ENCODE peak calls at places on chromosomes 1 and 21, in five cellular contexts. P is tibial nerve, Z is colonic mucosa, H is transverse colon, F is MM.1S. A is an unnamed sample.

GRCh38 chr1:229209386-229209785 is 61.5 kb upstream of the RAB4A start:
- DNase-seq in P (no peak), Z (no peak), F (no peak), H (no peak), A (no peak)

GRCh38 chr1:200139661-200140250 is 112.2 kb downstream of the NR5A2 start:
- DNase-seq in Z (peak; percentile 25), F (peak; percentile 72), P (no peak), H (no peak), A (no peak)

GRCh38 chr1:207389728-207390464 is 64.2 kb upstream of the CR2 start:
- DNase-seq in H (no peak), Z (no peak), F (no peak), P (no peak), A (no peak)

GRCh38 chr1:226135059-226135651 is 51.4 kb downstream of the ACBD3 start:
- DNase-seq in P (no peak), Z (peak; percentile 82), F (no peak), H (peak; percentile 81), A (no peak)

GRCh38 chr1:103108525-103109150 is 316 bp upstream of the COL11A1 start:
- DNase-seq in P (no peak), H (no peak), Z (no peak), F (no peak), A (no peak)

GRCh38 chr1:185672719-185673360 is 61.4 kb upstream of the HMCN1 start:
- DNase-seq in H (no peak), F (no peak), Z (no peak), P (peak; percentile 31), A (no peak)

GRCh38 chr1:169892819-169893644 is 664 bp downstream of the SCYL3 start:
- DNase-seq in Z (peak; percentile 39), F (peak; percentile 38), H (peak; percentile 42), P (peak; percentile 27), A (no peak)

GRCh38 chr1:11920239-11920903 is 5.9 kb downstream of the KIAA2013 start:
- DNase-seq in P (no peak), F (no peak), H (no peak), Z (no peak), A (no peak)

GRCh38 chr21:43958364-43959158 is 53.5 kb upstream of the TRAPPC10 start:
- DNase-seq in P (no peak), H (no peak), Z (no peak), F (no peak), A (no peak)

GRCh38 chr21:33383056-33383888 is 19.9 kb upstream of the IFNGR2 start:
- DNase-seq in Z (peak; percentile 64), P (peak; percentile 51), F (peak; percentile 97), H (peak; percentile 81), A (peak; percentile 81)

GRCh38 chr1:51851882-51852396 is 26.6 kb downstream of the NRDC start:
- DNase-seq in H (no peak), F (no peak), Z (no peak), P (no peak), A (no peak)

GRCh38 chr1:101264699-101265098 is 27.9 kb downstream of the S1PR1 start:
- DNase-seq in P (peak; percentile 16), F (no peak), Z (peak; percentile 47), H (peak; percentile 16), A (no peak)
- H3K4me1 ChIP-seq in P (no peaks in the 10 kb centered on the region), F (no peaks in the 10 kb centered on the region), Z (peaks cover 4% of the 10 kb centered on the region), H (peaks cover 41% of the 10 kb centered on the region), A (peaks cover 12% of the 10 kb centered on the region)

GRCh38 chr1:37994886-37995566 is 5.2 kb upstream of the SF3A3 start:
- DNase-seq in P (no peak), Z (no peak), H (no peak), F (no peak), A (no peak)
- H3K4me3 ChIP-seq in P (no peak overlapping the region), Z (no peak overlapping the region), H (no peak overlapping the region), F (peak overlapping the region; percentile 53), A (peak overlapping the region; percentile 42)

DNA sequence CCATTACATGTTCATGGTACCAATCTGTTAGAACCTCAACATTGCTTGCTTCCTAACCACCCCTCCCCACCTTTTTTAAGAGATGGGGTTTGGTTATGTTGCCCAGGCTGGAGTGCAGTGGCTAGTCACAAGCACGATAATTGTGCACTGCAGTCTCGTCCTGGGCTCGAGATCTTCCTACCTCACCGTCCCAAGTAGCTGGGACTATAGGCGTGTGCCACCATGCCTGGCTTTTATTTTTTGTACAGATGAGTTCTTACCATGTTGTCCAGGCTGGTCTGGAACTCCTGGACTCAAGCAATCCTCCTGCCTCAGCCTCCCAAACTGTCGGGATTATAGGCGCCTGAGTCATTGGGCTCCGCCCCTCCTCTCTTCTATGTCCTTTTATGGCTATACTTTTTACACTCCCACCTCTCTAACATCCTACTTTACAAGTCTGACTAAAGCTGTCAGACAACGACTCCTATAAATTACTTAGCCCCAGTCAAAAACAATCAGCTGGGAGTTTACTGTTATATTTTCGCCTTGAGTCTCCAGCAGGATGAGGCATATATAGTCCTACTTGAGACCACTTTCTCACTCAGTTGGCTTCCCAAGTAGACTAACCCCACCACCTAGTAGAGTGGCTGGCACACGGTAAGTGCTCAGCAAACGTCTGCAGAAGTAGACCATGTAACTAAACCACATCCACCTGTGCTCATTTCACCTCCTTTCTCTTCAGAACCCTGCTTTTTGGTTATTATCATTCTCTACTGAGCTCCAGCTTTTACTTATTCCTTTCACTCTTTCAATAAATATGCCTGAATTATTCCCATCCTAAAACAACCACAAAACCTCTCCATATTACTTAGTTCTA is 13.8 kb downstream of the ENSA start:
- DNase-seq in Z (no peak), F (no peak), H (peak; percentile 51), P (no peak), A (no peak)
- H3K4me1 ChIP-seq in Z (peaks cover 36% of the 10 kb centered on the region), F (peaks cover 40% of the 10 kb centered on the region), H (peaks cover 68% of the 10 kb centered on the region), P (peaks cover 2% of the 10 kb centered on the region), A (peaks cover 52% of the 10 kb centered on the region)

GRCh38 chr1:203028784-203029553 is 2.7 kb downstream of the PPFIA4 start:
- DNase-seq in Z (peak; percentile 12), H (no peak), F (no peak), P (no peak), A (no peak)
- H3K4me3 ChIP-seq in Z (no peak overlapping the region), H (no peak overlapping the region), F (no peak overlapping the region), P (no peak overlapping the region), A (no peak overlapping the region)

GRCh38 chr1:24139846-24140425 is 3.0 kb downstream of the IL22RA1 start:
- DNase-seq in Z (no peak), P (no peak), F (no peak), H (no peak), A (peak; percentile 11)
- H3K4me1 ChIP-seq in Z (peaks cover 5% of the 10 kb centered on the region), P (no peaks in the 10 kb centered on the region), F (peaks cover 6% of the 10 kb centered on the region), H (peaks cover 12% of the 10 kb centered on the region), A (peaks cover 4% of the 10 kb centered on the region)

GRCh38 chr1:234488054-234488953 is 9.3 kb upstream of the TARBP1 start:
- DNase-seq in Z (no peak), H (no peak), P (no peak), F (no peak), A (no peak)
- H3K4me3 ChIP-seq in Z (no peak overlapping the region), H (no peak overlapping the region), P (no peak overlapping the region), F (no peak overlapping the region), A (no peak overlapping the region)

GRCh38 chr21:38821248-38821647 is 15.5 kb downstream of the ETS2 start:
- DNase-seq in H (peak; percentile 57), P (no peak), Z (peak; percentile 58), F (no peak), A (no peak)

GRCh38 chr21:38820471-38821239 is 14.9 kb downstream of the ETS2 start:
- DNase-seq in H (peak; percentile 75), P (no peak), Z (peak; percentile 56), F (no peak), A (no peak)

GRCh38 chr21:38823737-38824123 is 18.0 kb downstream of the ETS2 start:
- DNase-seq in Z (peak; percentile 6), P (no peak), F (no peak), H (no peak), A (no peak)

GRCh38 chr21:38822754-38823374 is 17.1 kb downstream of the ETS2 start:
- DNase-seq in H (no peak), Z (peak; percentile 49), F (no peak), P (no peak), A (no peak)

DNA sequence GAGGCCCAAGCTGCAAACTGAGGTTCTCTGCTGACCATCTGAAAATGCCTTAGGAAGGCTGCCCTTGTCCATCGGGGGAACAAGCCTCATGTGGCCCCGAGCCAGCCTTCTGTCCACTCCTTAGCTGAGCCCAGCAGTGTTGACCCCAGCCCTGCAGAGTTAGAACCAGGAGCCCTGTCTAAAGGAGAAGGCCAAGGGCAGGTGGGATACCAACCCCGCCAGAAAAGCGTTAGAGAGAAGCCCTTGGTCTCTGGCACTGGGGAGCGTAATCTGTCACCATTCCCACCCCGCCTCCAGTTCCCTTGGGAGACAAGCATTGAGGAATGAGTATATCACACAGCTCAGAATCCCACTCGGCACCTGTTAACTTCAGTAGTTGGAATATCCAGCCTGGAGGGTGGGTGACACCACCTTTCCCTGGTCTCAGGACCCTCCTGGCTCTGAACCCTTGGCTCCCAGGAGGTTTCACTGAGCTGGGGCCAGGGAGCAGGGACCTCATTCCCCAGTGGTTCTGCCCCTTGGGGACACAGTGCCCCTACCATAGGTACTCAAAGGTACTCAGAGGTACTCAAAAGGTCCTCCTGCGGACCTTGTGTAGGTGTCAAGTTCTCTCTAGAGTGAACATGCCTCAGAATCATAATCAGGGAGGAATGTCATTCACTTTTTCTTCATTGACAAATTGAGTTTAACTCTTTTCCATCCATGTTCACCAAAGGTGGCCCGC is 16.4 kb downstream of the ETS2 start:
- DNase-seq in Z (peak; percentile 24), H (no peak), F (no peak), P (no peak), A (no peak)
- H3K4me1 ChIP-seq in Z (peaks cover 21% of the 10 kb centered on the region), H (peaks cover 82% of the 10 kb centered on the region), F (no peaks in the 10 kb centered on the region), P (no peaks in the 10 kb centered on the region), A (peaks cover 32% of the 10 kb centered on the region)